ENCODE peak calls at places on chromosomes 13 and 19, in five cellular contexts. B is breast epithelium, W is H1, U is aorta, L is Peyer's patch. R is an unnamed sample.

GRCh38 chr13:79307866-79308298 is 98.2 kb downstream of the RBM26 start:
- DNase-seq in B (no peak), W (no peak), U (no peak), L (no peak), R (no peak)

GRCh38 chr19:3289971-3290569 is 65.6 kb downstream of the CELF5 start:
- DNase-seq in B (peak; percentile 66), W (no peak), U (no peak), L (no peak), R (no peak)

GRCh38 chr19:32201211-32201610 is 144.2 kb upstream of the ZNF507 start:
- DNase-seq in B (no peak), W (no peak), U (peak; percentile 55), L (no peak), R (no peak)

GRCh38 chr19:58558066-58558622 is at the start of gene UBE2M:
- DNase-seq in B (no peak), W (no peak), U (peak; percentile 89), L (no peak), R (no peak)

GRCh38 chr13:111388851-111389500 is 68.5 kb downstream of the TEX29 start:
- DNase-seq in B (no peak), W (no peak), U (peak; percentile 62), L (no peak), R (no peak)

GRCh38 chr19:57348136-57348535 is 2.9 kb upstream of the ZNF304 start:
- DNase-seq in B (no peak), W (no peak), U (no peak), L (no peak), R (no peak)

GRCh38 chr19:50891253-50891625 is 18.0 kb downstream of the KLK2 start:
- DNase-seq in B (no peak), W (no peak), U (no peak), L (no peak), R (no peak)

GRCh38 chr19:20423381-20424207 is 142.0 kb downstream of the ZNF737 start:
- DNase-seq in B (peak; percentile 60), W (no peak), U (peak; percentile 70), L (peak; percentile 39), R (no peak)

GRCh38 chr19:49710372-49710951 is 19.5 kb downstream of the CPT1C start:
- DNase-seq in B (no peak), W (no peak), U (no peak), L (no peak), R (no peak)

GRCh38 chr13:86856996-86857395 is 814.2 kb upstream of the SLITRK5 start:
- DNase-seq in B (no peak), W (no peak), U (no peak), L (no peak), R (no peak)

GRCh38 chr13:33174491-33174890 is 111.1 kb downstream of the STARD13 start:
- DNase-seq in B (no peak), W (no peak), U (no peak), L (no peak), R (no peak)

GRCh38 chr13:51222510-51223283 is 499 bp downstream of the FAM124A start:
- DNase-seq in B (no peak), W (no peak), U (no peak), L (no peak), R (peak; percentile 18)

GRCh38 chr13:90302113-90302512 is 1045.4 kb upstream of the MIR17HG start:
- DNase-seq in B (no peak), W (no peak), U (no peak), L (no peak), R (no peak)

GRCh38 chr13:51286135-51287002 is 53.1 kb upstream of the SERPINE3 start:
- DNase-seq in B (peak; percentile 82), W (peak; percentile 63), U (peak; percentile 94), L (peak; percentile 80), R (peak; percentile 42)

GRCh38 chr13:35851238-35851814 is 279.9 kb downstream of the DCLK1 start:
- DNase-seq in B (no peak), W (no peak), U (no peak), L (no peak), R (no peak)

GRCh38 chr13:79919109-79919508 is 421.8 kb downstream of the SPRY2 start:
- DNase-seq in B (no peak), W (no peak), U (no peak), L (no peak), R (no peak)

GRCh38 chr13:109408596-109409382 is 377.6 kb downstream of the IRS2 start:
- DNase-seq in B (no peak), W (no peak), U (no peak), L (no peak), R (no peak)

GRCh38 chr19:2722541-2723344 is 1.6 kb upstream of the DIRAS1 start:
- DNase-seq in B (peak; percentile 66), W (no peak), U (peak; percentile 94), L (no peak), R (no peak)

GRCh38 chr13:99757756-99758464 is 213.7 kb downstream of the ZIC5 start:
- DNase-seq in B (no peak), W (no peak), U (no peak), L (no peak), R (no peak)

GRCh38 chr13:35994131-35994966 is 136.8 kb downstream of the DCLK1 start:
- DNase-seq in B (no peak), W (no peak), U (peak; percentile 85), L (no peak), R (no peak)

GRCh38 chr13:70568571-70568970 is 460.3 kb upstream of the KLHL1 start:
- DNase-seq in B (no peak), W (no peak), U (no peak), L (no peak), R (peak; percentile 45)

GRCh38 chr13:114339779-114340534 is 25.7 kb downstream of the CHAMP1 start:
- DNase-seq in B (no peak), W (no peak), U (no peak), L (no peak), R (peak; percentile 60)

GRCh38 chr13:25214371-25215252 is 42.5 kb upstream of the AMER2 start:
- DNase-seq in B (no peak), W (no peak), U (no peak), L (no peak), R (no peak)

GRCh38 chr13:71842003-71842402 is 25.0 kb downstream of the DACH1 start:
- DNase-seq in B (no peak), W (no peak), U (no peak), L (no peak), R (no peak)

GRCh38 chr19:51688665-51689571 is 4.2 kb upstream of the SPACA6 start:
- DNase-seq in B (peak; percentile 90), W (no peak), U (peak; percentile 98), L (peak; percentile 72), R (no peak)

GRCh38 chr19:5537870-5538269 is 29.9 kb downstream of the TINCR start:
- DNase-seq in B (no peak), W (no peak), U (no peak), L (no peak), R (no peak)

GRCh38 chr19:5533257-5533656 is 34.5 kb downstream of the TINCR start:
- DNase-seq in B (no peak), W (no peak), U (no peak), L (no peak), R (no peak)

GRCh38 chr19:5534787-5535586 is 32.8 kb downstream of the TINCR start:
- DNase-seq in B (no peak), W (no peak), U (no peak), L (no peak), R (no peak)

GRCh38 chr19:5539431-5539833 is 28.3 kb downstream of the TINCR start:
- DNase-seq in B (no peak), W (no peak), U (no peak), L (no peak), R (no peak)

GRCh38 chr19:5536337-5536894 is 31.3 kb downstream of the TINCR start:
- DNase-seq in B (no peak), W (peak; percentile 70), U (peak; percentile 78), L (no peak), R (no peak)
- H3K4me3 ChIP-seq in B (peak overlapping the region; percentile 40), W (peak overlapping the region; percentile 41), U (no peak overlapping the region), L (no peak overlapping the region), R (no peak overlapping the region)

GRCh38 chr13:48559638-48560320 is 26.9 kb upstream of the RCBTB2 start:
- DNase-seq in B (no peak), W (no peak), U (no peak), L (no peak), R (no peak)

GRCh38 chr13:48560657-48561337 is 27.9 kb upstream of the RCBTB2 start:
- DNase-seq in B (no peak), W (no peak), U (no peak), L (no peak), R (no peak)

GRCh38 chr13:48562296-48563066 is 29.6 kb upstream of the RCBTB2 start:
- DNase-seq in B (no peak), W (no peak), U (no peak), L (no peak), R (peak; percentile 100)

GRCh38 chr13:48563611-48564010 is 30.7 kb upstream of the RCBTB2 start:
- DNase-seq in B (no peak), W (no peak), U (no peak), L (no peak), R (no peak)

GRCh38 chr13:48561461-48562224 is 28.8 kb upstream of the RCBTB2 start:
- DNase-seq in B (no peak), W (no peak), U (no peak), L (no peak), R (peak; percentile 63)
- H3K4me3 ChIP-seq in B (no peak overlapping the region), W (no peak overlapping the region), U (no peak overlapping the region), L (no peak overlapping the region), R (peak overlapping the region; percentile 20)

DNA sequence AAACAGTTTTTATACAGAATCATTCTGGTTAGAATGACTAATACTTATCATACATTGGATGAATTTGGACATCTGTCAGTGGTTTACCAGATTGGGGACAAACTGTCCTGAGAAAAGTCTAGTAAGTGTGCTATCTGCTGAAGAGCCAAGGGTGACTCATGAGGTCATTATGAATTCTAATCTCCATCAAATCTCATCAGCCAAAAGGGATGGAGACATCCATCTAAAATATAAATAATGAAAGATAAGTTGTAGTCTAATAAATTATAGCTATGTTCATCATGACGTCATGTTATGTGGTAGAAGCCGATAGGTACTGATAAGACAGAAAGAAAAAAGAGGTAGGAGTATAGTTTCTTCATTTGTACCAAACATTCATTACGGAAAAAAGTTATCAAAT is 804.4 kb downstream of the PCDH9 start:
- DNase-seq in B (no peak), W (no peak), U (no peak), L (no peak), R (no peak)
- H3K4me3 ChIP-seq in B (no peak overlapping the region), W (no peak overlapping the region), U (no peak overlapping the region), L (no peak overlapping the region), R (no peak overlapping the region)

GRCh38 chr19:55553217-55554182 is 8.2 kb upstream of the SBK3 start:
- DNase-seq in B (no peak), W (no peak), U (no peak), L (no peak), R (no peak)

GRCh38 chr19:55549500-55550320 is 4.4 kb upstream of the SBK3 start:
- DNase-seq in B (no peak), W (no peak), U (no peak), L (no peak), R (no peak)

GRCh38 chr19:55552206-55552605 is 6.9 kb upstream of the SBK3 start:
- DNase-seq in B (no peak), W (no peak), U (no peak), L (no peak), R (no peak)

GRCh38 chr19:55552620-55553019 is 7.3 kb upstream of the SBK3 start:
- DNase-seq in B (no peak), W (no peak), U (no peak), L (no peak), R (no peak)

DNA sequence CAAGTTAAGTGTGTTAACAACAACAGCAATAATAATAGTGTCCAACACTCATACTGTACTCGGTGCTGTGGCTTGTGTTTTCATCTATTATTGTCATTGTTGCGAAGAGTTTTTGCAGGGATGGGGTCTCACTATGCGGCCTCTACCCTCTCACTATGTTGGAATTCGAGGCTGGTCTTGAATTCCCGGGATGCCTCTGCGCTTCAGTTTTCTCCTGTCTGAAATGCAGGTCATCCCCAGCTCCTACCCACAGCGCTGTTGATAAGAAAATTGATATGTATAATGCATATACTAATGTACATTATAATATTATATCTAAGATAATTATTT is 4.9 kb upstream of the SBK3 start:
- DNase-seq in B (no peak), W (no peak), U (no peak), L (no peak), R (no peak)
- H3K4me3 ChIP-seq in B (peak overlapping the region; percentile 55), W (peak overlapping the region; percentile 57), U (no peak overlapping the region), L (no peak overlapping the region), R (no peak overlapping the region)